ENCODE peak calls at places on chromosome 16, in six cellular contexts. One of them, this sample, is unnamed.
A peak's percentile ranks its signal among the peaks of the same experiment; 100 is the strongest.

GRCh38 chr16:67961551-67961957 is 6.9 kb downstream of the SLC12A4 start:
- DNase-seq in fibroblast of mammary gland: no peak
- DNase-seq in body of pancreas: peak; percentile 92
- DNase-seq in fibroblast of villous mesenchyme: no peak
- DNase-seq in Calu3: peak; percentile 45
- DNase-seq in astrocyte: no peak
- DNase-seq in this sample: peak; percentile 36

GRCh38 chr16:54277845-54278703 is 8.5 kb downstream of the IRX3 start:
- DNase-seq in Calu3: no peak
- DNase-seq in fibroblast of mammary gland: no peak
- DNase-seq in astrocyte: no peak
- DNase-seq in fibroblast of villous mesenchyme: no peak
- DNase-seq in body of pancreas: no peak
- DNase-seq in this sample: no peak

GRCh38 chr16:78576941-78577340 is 477.5 kb downstream of the WWOX start:
- DNase-seq in fibroblast of villous mesenchyme: no peak
- DNase-seq in fibroblast of mammary gland: peak; percentile 11
- DNase-seq in Calu3: no peak
- DNase-seq in body of pancreas: no peak
- DNase-seq in astrocyte: no peak
- DNase-seq in this sample: peak; percentile 12

GRCh38 chr16:48350716-48351115 is 34.5 kb downstream of the SIAH1 start:
- DNase-seq in Calu3: no peak
- DNase-seq in fibroblast of mammary gland: no peak
- DNase-seq in body of pancreas: no peak
- DNase-seq in astrocyte: no peak
- DNase-seq in fibroblast of villous mesenchyme: no peak
- DNase-seq in this sample: peak; percentile 29

GRCh38 chr16:74743668-74744299 is 30.8 kb downstream of the FA2H start:
- DNase-seq in fibroblast of villous mesenchyme: peak; percentile 80
- DNase-seq in fibroblast of mammary gland: peak; percentile 65
- DNase-seq in body of pancreas: peak; percentile 96
- DNase-seq in astrocyte: peak; percentile 55
- DNase-seq in Calu3: peak; percentile 98
- DNase-seq in this sample: peak; percentile 95

GRCh38 chr16:84804326-84804725 is 15.5 kb upstream of the CRISPLD2 start:
- DNase-seq in fibroblast of mammary gland: no peak
- DNase-seq in astrocyte: no peak
- DNase-seq in Calu3: no peak
- DNase-seq in body of pancreas: no peak
- DNase-seq in fibroblast of villous mesenchyme: no peak
- DNase-seq in this sample: no peak

GRCh38 chr16:49458656-49459445 is 85.2 kb downstream of the C16orf78 start:
- DNase-seq in Calu3: no peak
- DNase-seq in fibroblast of villous mesenchyme: no peak
- DNase-seq in astrocyte: no peak
- DNase-seq in body of pancreas: peak; percentile 1
- DNase-seq in fibroblast of mammary gland: no peak
- DNase-seq in this sample: no peak

GRCh38 chr16:80984124-80984892 is 22.4 kb downstream of the CMC2 start:
- DNase-seq in astrocyte: no peak
- DNase-seq in fibroblast of villous mesenchyme: no peak
- DNase-seq in Calu3: no peak
- DNase-seq in fibroblast of mammary gland: no peak
- DNase-seq in body of pancreas: no peak
- DNase-seq in this sample: no peak

GRCh38 chr16:73161977-73162376 is 114.0 kb upstream of the ZFHX3 start:
- DNase-seq in Calu3: no peak
- DNase-seq in fibroblast of villous mesenchyme: peak; percentile 56
- DNase-seq in fibroblast of mammary gland: no peak
- DNase-seq in astrocyte: no peak
- DNase-seq in body of pancreas: no peak
- DNase-seq in this sample: no peak

GRCh38 chr16:20409398-20410152 is at the start of gene ACSM5:
- DNase-seq in Calu3: no peak
- DNase-seq in astrocyte: no peak
- DNase-seq in fibroblast of mammary gland: peak; percentile 4
- DNase-seq in fibroblast of villous mesenchyme: no peak
- DNase-seq in body of pancreas: peak; percentile 65
- DNase-seq in this sample: no peak

GRCh38 chr16:10946308-10946707 is 1.9 kb downstream of the CLEC16A start:
- DNase-seq in body of pancreas: no peak
- DNase-seq in Calu3: peak; percentile 55
- DNase-seq in astrocyte: peak; percentile 58
- DNase-seq in fibroblast of villous mesenchyme: no peak
- DNase-seq in fibroblast of mammary gland: no peak
- DNase-seq in this sample: no peak

GRCh38 chr16:19439483-19439882 is 21.8 kb downstream of the TMC5 start:
- DNase-seq in astrocyte: no peak
- DNase-seq in Calu3: no peak
- DNase-seq in body of pancreas: no peak
- DNase-seq in fibroblast of mammary gland: no peak
- DNase-seq in fibroblast of villous mesenchyme: no peak
- DNase-seq in this sample: no peak

GRCh38 chr16:4892356-4893102 is 44.4 kb downstream of the PPL start:
- DNase-seq in fibroblast of villous mesenchyme: peak; percentile 79
- DNase-seq in astrocyte: peak; percentile 10
- DNase-seq in Calu3: no peak
- DNase-seq in body of pancreas: no peak
- DNase-seq in fibroblast of mammary gland: peak; percentile 26
- DNase-seq in this sample: no peak

GRCh38 chr16:1619976-1620375 is 7.8 kb downstream of the CRAMP1 start:
- DNase-seq in Calu3: no peak
- DNase-seq in body of pancreas: no peak
- DNase-seq in fibroblast of mammary gland: no peak
- DNase-seq in astrocyte: no peak
- DNase-seq in fibroblast of villous mesenchyme: no peak
- DNase-seq in this sample: no peak

GRCh38 chr16:1626327-1626726 is 14.2 kb downstream of the CRAMP1 start:
- DNase-seq in fibroblast of mammary gland: no peak
- DNase-seq in astrocyte: no peak
- DNase-seq in Calu3: no peak
- DNase-seq in body of pancreas: no peak
- DNase-seq in fibroblast of villous mesenchyme: no peak
- DNase-seq in this sample: no peak

GRCh38 chr16:1626776-1627175 is 14.6 kb downstream of the CRAMP1 start:
- DNase-seq in fibroblast of mammary gland: no peak
- DNase-seq in fibroblast of villous mesenchyme: no peak
- DNase-seq in Calu3: no peak
- DNase-seq in body of pancreas: no peak
- DNase-seq in astrocyte: no peak
- DNase-seq in this sample: no peak

GRCh38 chr16:1620391-1620790 is 8.2 kb downstream of the CRAMP1 start:
- DNase-seq in Calu3: no peak
- DNase-seq in astrocyte: no peak
- DNase-seq in fibroblast of villous mesenchyme: no peak
- DNase-seq in fibroblast of mammary gland: no peak
- DNase-seq in body of pancreas: no peak
- DNase-seq in this sample: no peak

GRCh38 chr16:1621851-1622250 is 9.7 kb downstream of the CRAMP1 start:
- DNase-seq in astrocyte: no peak
- DNase-seq in Calu3: no peak
- DNase-seq in fibroblast of villous mesenchyme: no peak
- DNase-seq in fibroblast of mammary gland: no peak
- DNase-seq in body of pancreas: no peak
- DNase-seq in this sample: no peak
- TF ChIP-seq CTCF in astrocyte: no peak
- TF ChIP-seq CTCF in Calu3: no peak
- TF ChIP-seq CTCF in fibroblast of villous mesenchyme: no peak
- TF ChIP-seq CTCF in fibroblast of mammary gland: no peak
- TF ChIP-seq CTCF in body of pancreas: no peak
- TF ChIP-seq CTCF in this sample: no peak

GRCh38 chr16:76106647-76107046 is 170.6 kb upstream of the CNTNAP4 start:
- DNase-seq in astrocyte: no peak
- DNase-seq in body of pancreas: no peak
- DNase-seq in fibroblast of mammary gland: no peak
- DNase-seq in fibroblast of villous mesenchyme: no peak
- DNase-seq in Calu3: no peak
- DNase-seq in this sample: no peak

DNA sequence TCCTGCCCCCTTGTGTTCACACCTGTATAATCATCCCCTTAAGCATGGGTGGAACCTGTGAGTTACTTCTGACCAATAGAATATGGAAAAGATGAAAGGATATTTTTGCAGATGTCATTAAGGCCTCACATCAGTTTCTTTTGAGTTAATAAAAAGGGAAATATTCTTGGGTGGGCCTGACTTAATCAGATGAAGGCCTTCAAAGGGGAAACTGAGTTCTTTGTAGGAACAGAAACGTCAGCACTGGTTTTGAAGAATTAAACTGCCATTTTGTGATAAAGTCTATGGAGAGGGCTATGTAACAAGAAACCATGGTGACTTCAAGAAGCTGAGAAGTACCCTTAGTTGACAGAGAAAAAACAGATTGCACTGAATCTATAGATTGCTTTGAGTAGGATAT is 168.7 kb upstream of the CNTNAP4 start:
- DNase-seq in Calu3: no peak
- DNase-seq in fibroblast of villous mesenchyme: no peak
- DNase-seq in fibroblast of mammary gland: no peak
- DNase-seq in astrocyte: no peak
- DNase-seq in body of pancreas: no peak
- DNase-seq in this sample: no peak
- TF ChIP-seq CTCF in Calu3: no peak
- TF ChIP-seq CTCF in fibroblast of villous mesenchyme: no peak
- TF ChIP-seq CTCF in fibroblast of mammary gland: no peak
- TF ChIP-seq CTCF in astrocyte: no peak
- TF ChIP-seq CTCF in body of pancreas: no peak
- TF ChIP-seq CTCF in this sample: no peak

GRCh38 chr16:29899516-29900101 is at the start of gene SEZ6L2:
- DNase-seq in astrocyte: peak; percentile 88
- DNase-seq in Calu3: peak; percentile 96
- DNase-seq in fibroblast of mammary gland: peak; percentile 83
- DNase-seq in fibroblast of villous mesenchyme: peak; percentile 93
- DNase-seq in body of pancreas: peak; percentile 87
- DNase-seq in this sample: peak; percentile 89
- TF ChIP-seq CTCF in astrocyte: peak; percentile 13
- TF ChIP-seq CTCF in Calu3: peak; percentile 75
- TF ChIP-seq CTCF in fibroblast of mammary gland: peak; percentile 33
- TF ChIP-seq CTCF in fibroblast of villous mesenchyme: peak; percentile 46
- TF ChIP-seq CTCF in body of pancreas: peak; percentile 19
- TF ChIP-seq CTCF in this sample: peak; percentile 42

GRCh38 chr16:28321700-28322411 is 29.5 kb downstream of the SBK1 start:
- DNase-seq in Calu3: peak; percentile 69
- DNase-seq in fibroblast of villous mesenchyme: peak; percentile 8
- DNase-seq in astrocyte: peak; percentile 3
- DNase-seq in fibroblast of mammary gland: peak; percentile 8
- DNase-seq in body of pancreas: peak; percentile 40
- DNase-seq in this sample: peak; percentile 47
- TF ChIP-seq CTCF in Calu3: peak; percentile 88
- TF ChIP-seq CTCF in fibroblast of villous mesenchyme: peak; percentile 87
- TF ChIP-seq CTCF in astrocyte: peak; percentile 61
- TF ChIP-seq CTCF in fibroblast of mammary gland: peak; percentile 78
- TF ChIP-seq CTCF in body of pancreas: peak; percentile 58
- TF ChIP-seq CTCF in this sample: peak; percentile 80

GRCh38 chr16:23784811-23785447 is 30.1 kb downstream of the CHP2 start:
- DNase-seq in fibroblast of mammary gland: peak; percentile 33
- DNase-seq in Calu3: no peak
- DNase-seq in body of pancreas: no peak
- DNase-seq in fibroblast of villous mesenchyme: peak; percentile 4
- DNase-seq in astrocyte: peak; percentile 18
- DNase-seq in this sample: peak; percentile 14

GRCh38 chr16:23781176-23781575 is 26.4 kb downstream of the CHP2 start:
- DNase-seq in Calu3: no peak
- DNase-seq in astrocyte: no peak
- DNase-seq in fibroblast of villous mesenchyme: no peak
- DNase-seq in body of pancreas: no peak
- DNase-seq in fibroblast of mammary gland: no peak
- DNase-seq in this sample: no peak

GRCh38 chr16:23786964-23787571 is 32.2 kb downstream of the CHP2 start:
- DNase-seq in astrocyte: no peak
- DNase-seq in fibroblast of mammary gland: no peak
- DNase-seq in fibroblast of villous mesenchyme: no peak
- DNase-seq in body of pancreas: no peak
- DNase-seq in Calu3: no peak
- DNase-seq in this sample: no peak

GRCh38 chr16:23788653-23789052 is 33.8 kb downstream of the CHP2 start:
- DNase-seq in astrocyte: no peak
- DNase-seq in Calu3: no peak
- DNase-seq in fibroblast of villous mesenchyme: no peak
- DNase-seq in body of pancreas: no peak
- DNase-seq in fibroblast of mammary gland: no peak
- DNase-seq in this sample: no peak

DNA sequence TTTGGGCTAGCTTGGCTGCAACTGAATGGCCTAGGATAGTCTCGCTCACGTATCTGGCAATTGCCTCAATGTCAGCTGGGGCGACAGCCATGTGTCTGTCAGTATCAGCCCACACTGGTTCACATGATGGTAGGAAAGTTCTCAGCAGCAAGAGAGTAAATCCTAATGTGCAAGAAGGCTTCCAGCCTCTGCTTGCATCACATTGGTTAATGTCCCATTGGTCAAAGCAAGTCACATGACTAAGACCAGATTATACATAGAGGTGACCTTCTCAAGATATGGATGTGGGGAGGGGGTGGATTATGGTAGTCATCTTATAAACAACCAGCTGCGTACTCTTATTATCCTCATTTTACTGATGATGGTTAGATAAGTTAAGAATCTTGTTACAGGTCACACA is 31.0 kb downstream of the CHP2 start:
- DNase-seq in fibroblast of villous mesenchyme: no peak
- DNase-seq in fibroblast of mammary gland: no peak
- DNase-seq in body of pancreas: no peak
- DNase-seq in Calu3: no peak
- DNase-seq in astrocyte: no peak
- DNase-seq in this sample: no peak
- TF ChIP-seq CTCF in fibroblast of villous mesenchyme: no peak
- TF ChIP-seq CTCF in fibroblast of mammary gland: no peak
- TF ChIP-seq CTCF in body of pancreas: no peak
- TF ChIP-seq CTCF in Calu3: no peak
- TF ChIP-seq CTCF in astrocyte: no peak
- TF ChIP-seq CTCF in this sample: no peak